ENCODE peak calls at places on chromosomes 2 and 18, in nine cellular contexts. K, N, R, W, D, X, T, Y and B are unnamed samples.

GRCh38 chr18:36942264-36942663 is 113.3 kb downstream of the KIAA1328 start:
- DNase-seq in N (peak; percentile 38), Y (no peak), W (no peak), D (no peak), K (peak; percentile 34), X (peak; percentile 18), T (peak; percentile 26), R (peak; percentile 26), B (no peak)

GRCh38 chr2:17969661-17970060 is 91.2 kb downstream of the KCNS3 start:
- DNase-seq in X (no peak), D (no peak), W (no peak), T (no peak), Y (no peak), K (no peak), N (no peak), R (no peak), B (no peak)

GRCh38 chr18:58254873-58255511 is 211.0 kb downstream of the NEDD4L start:
- DNase-seq in W (no peak), D (no peak), X (no peak), Y (no peak), T (no peak), R (no peak), N (no peak), K (no peak), B (no peak)

GRCh38 chr2:141329949-141330348 is 800.9 kb downstream of the LRP1B start:
- DNase-seq in W (no peak), X (no peak), N (no peak), Y (no peak), K (peak; percentile 17), D (no peak), R (no peak), T (no peak), B (no peak)

GRCh38 chr2:21025690-21026478 is 18.0 kb downstream of the APOB start:
- DNase-seq in N (no peak), T (no peak), W (no peak), R (no peak), K (no peak), D (no peak), X (no peak), Y (no peak), B (no peak)

GRCh38 chr2:175310813-175311504 is 129.4 kb upstream of the ATP5MC3 start:
- DNase-seq in R (no peak), N (no peak), X (no peak), K (no peak), T (no peak), W (no peak), D (no peak), Y (no peak), B (no peak)

GRCh38 chr18:73043231-73044000 is 175.6 kb upstream of the NETO1 start:
- DNase-seq in K (no peak), T (no peak), R (peak; percentile 57), N (no peak), X (no peak), W (no peak), Y (no peak), D (no peak), B (no peak)

GRCh38 chr2:207012461-207012860 is 73.1 kb downstream of the CPO start:
- DNase-seq in T (peak; percentile 19), W (no peak), R (no peak), N (no peak), K (peak; percentile 56), X (no peak), Y (no peak), D (no peak), B (no peak)

GRCh38 chr2:232926448-232927040 is 56.5 kb downstream of the SNORC start:
- DNase-seq in K (no peak), Y (no peak), D (no peak), N (no peak), X (no peak), W (no peak), T (no peak), R (no peak), B (no peak)

GRCh38 chr2:73210696-73211095 is 3.3 kb upstream of the SMYD5 start:
- DNase-seq in N (no peak), R (no peak), T (no peak), X (no peak), D (no peak), W (no peak), K (no peak), Y (no peak), B (no peak)

GRCh38 chr2:160492401-160493226 is 993 bp downstream of the RBMS1 start:
- DNase-seq in R (no peak), N (peak; percentile 84), D (peak; percentile 44), K (peak; percentile 76), Y (peak; percentile 85), W (peak; percentile 76), T (peak; percentile 85), X (peak; percentile 53), B (peak; percentile 93)

GRCh38 chr2:56444339-56444738 is 260.5 kb downstream of the CCDC85A start:
- DNase-seq in T (no peak), K (peak; percentile 19), X (peak; percentile 75), N (peak; percentile 30), W (no peak), D (no peak), Y (peak; percentile 68), R (no peak), B (peak; percentile 90)

GRCh38 chr2:238448031-238448955 is 21.6 kb downstream of the ASB1 start:
- DNase-seq in W (no peak), R (no peak), K (no peak), Y (no peak), X (no peak), N (no peak), T (no peak), D (no peak), B (no peak)

GRCh38 chr2:134308474-134309385 is 54.9 kb downstream of the MGAT5 start:
- DNase-seq in K (no peak), W (no peak), N (no peak), D (no peak), X (no peak), R (no peak), T (no peak), Y (no peak), B (no peak)

GRCh38 chr2:53970898-53971681 is at the start of gene PSME4:
- DNase-seq in D (peak; percentile 91), N (peak; percentile 90), X (peak; percentile 87), K (peak; percentile 92), Y (peak; percentile 98), R (peak; percentile 68), W (peak; percentile 96), T (peak; percentile 97), B (peak; percentile 98)

GRCh38 chr2:18455256-18455862 is 105.1 kb downstream of the RDH14 start:
- DNase-seq in N (no peak), Y (no peak), K (peak; percentile 69), D (no peak), T (peak; percentile 75), W (no peak), X (no peak), R (no peak), B (peak; percentile 44)

GRCh38 chr2:194135463-194135862 is 1521.6 kb upstream of the SLC39A10 start:
- DNase-seq in N (no peak), Y (no peak), W (no peak), R (no peak), D (no peak), T (no peak), K (no peak), X (no peak), B (no peak)

GRCh38 chr2:105180491-105180972 is 61.0 kb upstream of the GPR45 start:
- DNase-seq in D (no peak), W (no peak), N (no peak), Y (no peak), K (no peak), R (no peak), X (no peak), T (no peak), B (no peak)

GRCh38 chr2:130837175-130837810 is 579 bp downstream of the ARHGEF4 start:
- DNase-seq in R (no peak), X (no peak), K (no peak), Y (no peak), N (no peak), T (no peak), D (no peak), W (no peak), B (no peak)

GRCh38 chr2:202695166-202695565 is 60.4 kb downstream of the FAM117B start:
- DNase-seq in Y (no peak), N (no peak), D (no peak), K (no peak), R (no peak), X (no peak), W (no peak), T (no peak), B (no peak)

GRCh38 chr2:70367722-70368323 is 66.0 kb upstream of the FAM136A start:
- DNase-seq in K (no peak), N (no peak), W (no peak), T (no peak), Y (no peak), D (no peak), X (no peak), R (no peak), B (no peak)

GRCh38 chr2:211258646-211259335 is 702.4 kb downstream of the CPS1 start:
- DNase-seq in X (no peak), D (no peak), K (no peak), Y (no peak), R (no peak), N (no peak), W (no peak), T (no peak), B (no peak)